ENCODE peak calls at places on chromosomes 6 and 20, in six cellular contexts. One of them, this sample, is unnamed.

GRCh38 chr6:112475083-112475482 is 128.0 kb downstream of the RFPL4B start:
- DNase-seq in A549: no peak
- DNase-seq in putamen: no peak
- DNase-seq in GM19239: no peak
- DNase-seq in non-pigmented ciliary epithelial cell: no peak
- DNase-seq in activated CD4-positive, alpha-beta T cell treated with anti-CD3 and anti-CD28 coated beads for 24 hours: no peak
- DNase-seq in this sample: no peak

GRCh38 chr20:43102394-43102793 is 87.3 kb downstream of the PTPRT start:
- DNase-seq in A549: peak; percentile 4
- DNase-seq in putamen: no peak
- DNase-seq in activated CD4-positive, alpha-beta T cell treated with anti-CD3 and anti-CD28 coated beads for 24 hours: no peak
- DNase-seq in non-pigmented ciliary epithelial cell: no peak
- DNase-seq in GM19239: no peak
- DNase-seq in this sample: no peak

GRCh38 chr6:78909391-78909790 is 42.0 kb downstream of the IRAK1BP1 start:
- DNase-seq in activated CD4-positive, alpha-beta T cell treated with anti-CD3 and anti-CD28 coated beads for 24 hours: no peak
- DNase-seq in non-pigmented ciliary epithelial cell: peak; percentile 41
- DNase-seq in putamen: no peak
- DNase-seq in A549: no peak
- DNase-seq in GM19239: no peak
- DNase-seq in this sample: no peak

GRCh38 chr6:13814176-13814937 is at the start of gene MCUR1:
- DNase-seq in activated CD4-positive, alpha-beta T cell treated with anti-CD3 and anti-CD28 coated beads for 24 hours: peak; percentile 57
- DNase-seq in A549: peak; percentile 83
- DNase-seq in non-pigmented ciliary epithelial cell: peak; percentile 19
- DNase-seq in putamen: peak; percentile 90
- DNase-seq in GM19239: peak; percentile 87
- DNase-seq in this sample: no peak

GRCh38 chr6:119350202-119351004 is 842 bp upstream of the MAN1A1 start:
- DNase-seq in A549: peak; percentile 4
- DNase-seq in non-pigmented ciliary epithelial cell: no peak
- DNase-seq in putamen: no peak
- DNase-seq in GM19239: no peak
- DNase-seq in activated CD4-positive, alpha-beta T cell treated with anti-CD3 and anti-CD28 coated beads for 24 hours: peak; percentile 39
- DNase-seq in this sample: no peak

GRCh38 chr20:35660122-35660937 is 4.4 kb downstream of the CPNE1 start:
- DNase-seq in A549: no peak
- DNase-seq in non-pigmented ciliary epithelial cell: no peak
- DNase-seq in activated CD4-positive, alpha-beta T cell treated with anti-CD3 and anti-CD28 coated beads for 24 hours: no peak
- DNase-seq in GM19239: no peak
- DNase-seq in putamen: no peak
- DNase-seq in this sample: no peak

GRCh38 chr6:22152871-22153270 is 144.0 kb downstream of the PRL start:
- DNase-seq in A549: no peak
- DNase-seq in putamen: no peak
- DNase-seq in non-pigmented ciliary epithelial cell: no peak
- DNase-seq in GM19239: no peak
- DNase-seq in activated CD4-positive, alpha-beta T cell treated with anti-CD3 and anti-CD28 coated beads for 24 hours: no peak
- DNase-seq in this sample: no peak

GRCh38 chr20:32957451-32957850 is 46.8 kb downstream of the SUN5 start:
- DNase-seq in activated CD4-positive, alpha-beta T cell treated with anti-CD3 and anti-CD28 coated beads for 24 hours: no peak
- DNase-seq in A549: no peak
- DNase-seq in GM19239: no peak
- DNase-seq in non-pigmented ciliary epithelial cell: no peak
- DNase-seq in putamen: no peak
- DNase-seq in this sample: peak; percentile 2

GRCh38 chr6:15464211-15464725 is 198.6 kb downstream of the DTNBP1 start:
- DNase-seq in activated CD4-positive, alpha-beta T cell treated with anti-CD3 and anti-CD28 coated beads for 24 hours: peak; percentile 49
- DNase-seq in A549: peak; percentile 36
- DNase-seq in GM19239: peak; percentile 28
- DNase-seq in non-pigmented ciliary epithelial cell: no peak
- DNase-seq in putamen: no peak
- DNase-seq in this sample: no peak

GRCh38 chr6:119129148-119129967 is 50.9 kb upstream of the FAM184A start:
- DNase-seq in putamen: peak; percentile 47
- DNase-seq in non-pigmented ciliary epithelial cell: peak; percentile 47
- DNase-seq in GM19239: peak; percentile 42
- DNase-seq in activated CD4-positive, alpha-beta T cell treated with anti-CD3 and anti-CD28 coated beads for 24 hours: peak; percentile 33
- DNase-seq in A549: peak; percentile 60
- DNase-seq in this sample: peak; percentile 31

GRCh38 chr6:166587631-166588413 is 1.3 kb upstream of the RAMACL start:
- DNase-seq in A549: no peak
- DNase-seq in putamen: no peak
- DNase-seq in non-pigmented ciliary epithelial cell: no peak
- DNase-seq in activated CD4-positive, alpha-beta T cell treated with anti-CD3 and anti-CD28 coated beads for 24 hours: no peak
- DNase-seq in GM19239: peak; percentile 69
- DNase-seq in this sample: no peak

GRCh38 chr6:111921108-111921507 is 47.9 kb upstream of the FYN start:
- DNase-seq in GM19239: no peak
- DNase-seq in non-pigmented ciliary epithelial cell: no peak
- DNase-seq in putamen: no peak
- DNase-seq in A549: no peak
- DNase-seq in activated CD4-positive, alpha-beta T cell treated with anti-CD3 and anti-CD28 coated beads for 24 hours: no peak
- DNase-seq in this sample: no peak

GRCh38 chr6:161918154-161918553 is 644.3 kb upstream of the AGPAT4 start:
- DNase-seq in activated CD4-positive, alpha-beta T cell treated with anti-CD3 and anti-CD28 coated beads for 24 hours: no peak
- DNase-seq in putamen: no peak
- DNase-seq in GM19239: no peak
- DNase-seq in non-pigmented ciliary epithelial cell: no peak
- DNase-seq in A549: peak; percentile 21
- DNase-seq in this sample: no peak

GRCh38 chr6:63507096-63507495 is 65.2 kb upstream of the LOC128125822 start:
- DNase-seq in GM19239: no peak
- DNase-seq in A549: no peak
- DNase-seq in activated CD4-positive, alpha-beta T cell treated with anti-CD3 and anti-CD28 coated beads for 24 hours: no peak
- DNase-seq in non-pigmented ciliary epithelial cell: no peak
- DNase-seq in putamen: no peak
- DNase-seq in this sample: no peak

GRCh38 chr6:75488026-75488425 is 5.6 kb downstream of the FILIP1 start:
- DNase-seq in putamen: no peak
- DNase-seq in activated CD4-positive, alpha-beta T cell treated with anti-CD3 and anti-CD28 coated beads for 24 hours: no peak
- DNase-seq in GM19239: no peak
- DNase-seq in A549: no peak
- DNase-seq in non-pigmented ciliary epithelial cell: no peak
- DNase-seq in this sample: no peak

GRCh38 chr20:21046413-21047070 is 59.6 kb downstream of the LINC00237 start:
- DNase-seq in A549: no peak
- DNase-seq in non-pigmented ciliary epithelial cell: no peak
- DNase-seq in GM19239: no peak
- DNase-seq in putamen: no peak
- DNase-seq in activated CD4-positive, alpha-beta T cell treated with anti-CD3 and anti-CD28 coated beads for 24 hours: no peak
- DNase-seq in this sample: no peak

GRCh38 chr6:117613920-117614535 is 11.7 kb upstream of the GOPC start:
- DNase-seq in putamen: no peak
- DNase-seq in A549: no peak
- DNase-seq in non-pigmented ciliary epithelial cell: no peak
- DNase-seq in GM19239: no peak
- DNase-seq in activated CD4-positive, alpha-beta T cell treated with anti-CD3 and anti-CD28 coated beads for 24 hours: no peak
- DNase-seq in this sample: no peak

GRCh38 chr6:121925024-121925423 is 474.4 kb upstream of the HSF2 start:
- DNase-seq in non-pigmented ciliary epithelial cell: no peak
- DNase-seq in putamen: no peak
- DNase-seq in activated CD4-positive, alpha-beta T cell treated with anti-CD3 and anti-CD28 coated beads for 24 hours: no peak
- DNase-seq in A549: no peak
- DNase-seq in GM19239: no peak
- DNase-seq in this sample: no peak

GRCh38 chr20:57059055-57059617 is 207.3 kb downstream of the BMP7 start:
- DNase-seq in non-pigmented ciliary epithelial cell: no peak
- DNase-seq in putamen: no peak
- DNase-seq in GM19239: no peak
- DNase-seq in A549: no peak
- DNase-seq in activated CD4-positive, alpha-beta T cell treated with anti-CD3 and anti-CD28 coated beads for 24 hours: no peak
- DNase-seq in this sample: no peak

GRCh38 chr6:33616913-33617312 is 4.2 kb upstream of the ITPR3 start:
- DNase-seq in non-pigmented ciliary epithelial cell: no peak
- DNase-seq in activated CD4-positive, alpha-beta T cell treated with anti-CD3 and anti-CD28 coated beads for 24 hours: no peak
- DNase-seq in putamen: no peak
- DNase-seq in GM19239: no peak
- DNase-seq in A549: no peak
- DNase-seq in this sample: no peak

GRCh38 chr6:44410363-44410762 is 22.9 kb downstream of the CDC5L start:
- DNase-seq in GM19239: no peak
- DNase-seq in activated CD4-positive, alpha-beta T cell treated with anti-CD3 and anti-CD28 coated beads for 24 hours: no peak
- DNase-seq in putamen: no peak
- DNase-seq in A549: no peak
- DNase-seq in non-pigmented ciliary epithelial cell: no peak
- DNase-seq in this sample: no peak

GRCh38 chr6:36033935-36034334 is 6.3 kb downstream of the MAPK14 start:
- DNase-seq in GM19239: no peak
- DNase-seq in A549: peak; percentile 3
- DNase-seq in putamen: peak; percentile 49
- DNase-seq in activated CD4-positive, alpha-beta T cell treated with anti-CD3 and anti-CD28 coated beads for 24 hours: peak; percentile 11
- DNase-seq in non-pigmented ciliary epithelial cell: no peak
- DNase-seq in this sample: no peak

GRCh38 chr6:41655706-41656668 is 17.7 kb downstream of the MDFI start:
- DNase-seq in putamen: no peak
- DNase-seq in A549: no peak
- DNase-seq in non-pigmented ciliary epithelial cell: peak; percentile 35
- DNase-seq in activated CD4-positive, alpha-beta T cell treated with anti-CD3 and anti-CD28 coated beads for 24 hours: no peak
- DNase-seq in GM19239: no peak
- DNase-seq in this sample: no peak

GRCh38 chr20:57440678-57441509 is 49.7 kb downstream of the RBM38 start:
- DNase-seq in GM19239: no peak
- DNase-seq in A549: peak; percentile 29
- DNase-seq in non-pigmented ciliary epithelial cell: no peak
- DNase-seq in putamen: peak; percentile 95
- DNase-seq in activated CD4-positive, alpha-beta T cell treated with anti-CD3 and anti-CD28 coated beads for 24 hours: no peak
- DNase-seq in this sample: no peak

This sample was measured in kidney epithelial cell.